ENCODE peak calls at places on chromosomes 2 and 18, in four cellular contexts. L, B, H and Y are unnamed samples.
A peak's percentile ranks its signal among the peaks of the same experiment; 100 is the strongest.

GRCh38 chr18:23401400-23402347 is 51.4 kb upstream of the RIOK3 start:
- DNase-seq in H (no peak), L (no peak), B (no peak), Y (no peak)

GRCh38 chr2:2057125-2057721 is 273.9 kb downstream of the MYT1L start:
- DNase-seq in H (no peak), L (peak; percentile 13), B (peak; percentile 63), Y (no peak)

GRCh38 chr2:164881524-164881923 is 39.9 kb upstream of the COBLL1 start:
- DNase-seq in B (no peak), H (no peak), L (no peak), Y (no peak)

GRCh38 chr2:54880428-54880827 is 157.0 kb downstream of the EML6 start:
- DNase-seq in H (no peak), L (no peak), B (no peak), Y (no peak)

GRCh38 chr2:156405586-156405985 is 30.6 kb upstream of the GPD2 start:
- DNase-seq in H (no peak), L (peak; percentile 98), B (no peak), Y (no peak)

GRCh38 chr18:50192903-50193795 is 1.8 kb downstream of the MYO5B start:
- DNase-seq in B (no peak), L (no peak), H (no peak), Y (no peak)

GRCh38 chr2:182763311-182763912 is 47.4 kb downstream of the DNAJC10 start:
- DNase-seq in H (no peak), B (peak; percentile 23), L (no peak), Y (no peak)

GRCh38 chr2:60852282-60852860 is 29.0 kb upstream of the REL start:
- DNase-seq in L (peak; percentile 51), H (no peak), B (no peak), Y (no peak)

GRCh38 chr2:53787255-53787910 is 539 bp downstream of the ERLEC1 start:
- DNase-seq in H (no peak), L (peak; percentile 38), B (no peak), Y (no peak)

GRCh38 chr2:174023591-174024523 is 58.7 kb upstream of the SP3 start:
- DNase-seq in L (peak; percentile 89), H (no peak), B (no peak), Y (no peak)

GRCh38 chr2:118678985-118679384 is 168.5 kb downstream of the EN1 start:
- DNase-seq in L (no peak), B (no peak), H (no peak), Y (no peak)

GRCh38 chr18:40738321-40738880 is 1216.6 kb upstream of the PIK3C3 start:
- DNase-seq in H (peak; percentile 5), L (no peak), B (no peak), Y (no peak)

GRCh38 chr2:144078091-144078490 is 441.8 kb downstream of the ZEB2 start:
- DNase-seq in B (no peak), L (no peak), H (no peak), Y (no peak)

GRCh38 chr2:101063753-101064502 is 61.8 kb downstream of the RPL31 start:
- DNase-seq in L (no peak), B (no peak), H (no peak), Y (no peak)

GRCh38 chr18:21980744-21981143 is 188.6 kb upstream of the GATA6 start:
- DNase-seq in L (no peak), H (no peak), B (no peak), Y (no peak)

GRCh38 chr2:200308421-200309295 is 2.2 kb downstream of the SPATS2L start:
- DNase-seq in L (no peak), H (no peak), B (no peak), Y (no peak)

GRCh38 chr2:28901841-28902240 is 7.4 kb downstream of the WDR43 start:
- DNase-seq in L (no peak), B (no peak), H (no peak), Y (no peak)

GRCh38 chr18:67973916-67974315 is 457.4 kb upstream of the DSEL start:
- DNase-seq in H (no peak), L (no peak), B (no peak), Y (no peak)

GRCh38 chr2:121992700-121993099 is 237.2 kb downstream of the TSN start:
- DNase-seq in H (no peak), L (no peak), B (no peak), Y (no peak)

GRCh38 chr2:24721470-24721869 is 71.7 kb downstream of the PTRHD1 start:
- DNase-seq in H (peak; percentile 45), B (no peak), L (no peak), Y (no peak)

GRCh38 chr18:51236225-51236624 is 38.7 kb upstream of the MEX3C start:
- DNase-seq in B (peak; percentile 25), H (no peak), L (peak; percentile 39), Y (no peak)

GRCh38 chr2:6808426-6808825 is 57.3 kb downstream of the CMPK2 start:
- DNase-seq in H (no peak), L (no peak), B (no peak), Y (no peak)

GRCh38 chr2:196329959-196330358 is 158.6 kb upstream of the STK17B start:
- DNase-seq in H (no peak), B (no peak), L (no peak), Y (no peak)

GRCh38 chr2:239485622-239486021 is 84.8 kb upstream of the HDAC4 start:
- DNase-seq in B (no peak), H (no peak), L (no peak), Y (no peak)

GRCh38 chr2:26537069-26537825 is 59.3 kb upstream of the OTOF start:
- DNase-seq in L (no peak), H (no peak), B (no peak), Y (no peak)

GRCh38 chr2:46548521-46549144 is 69.3 kb downstream of the TMEM247 start:
- DNase-seq in B (no peak), H (no peak), L (no peak), Y (no peak)

GRCh38 chr2:84970266-84970955 is 550 bp upstream of the KCMF1 start:
- DNase-seq in H (no peak), B (peak; percentile 77), L (no peak), Y (peak; percentile 56)
- TF ChIP-seq POLR2AphosphoS5 in H (peak; percentile 71), B (peak; percentile 32), L (peak; percentile 50), Y (peak; percentile 50)

GRCh38 chr2:149170156-149170555 is 131.7 kb downstream of the LYPD6B start:
- DNase-seq in B (no peak), H (no peak), L (no peak), Y (no peak)
- TF ChIP-seq SPI1 in B (no peak), H (no peak), L (no peak), Y (no peak)

DNA sequence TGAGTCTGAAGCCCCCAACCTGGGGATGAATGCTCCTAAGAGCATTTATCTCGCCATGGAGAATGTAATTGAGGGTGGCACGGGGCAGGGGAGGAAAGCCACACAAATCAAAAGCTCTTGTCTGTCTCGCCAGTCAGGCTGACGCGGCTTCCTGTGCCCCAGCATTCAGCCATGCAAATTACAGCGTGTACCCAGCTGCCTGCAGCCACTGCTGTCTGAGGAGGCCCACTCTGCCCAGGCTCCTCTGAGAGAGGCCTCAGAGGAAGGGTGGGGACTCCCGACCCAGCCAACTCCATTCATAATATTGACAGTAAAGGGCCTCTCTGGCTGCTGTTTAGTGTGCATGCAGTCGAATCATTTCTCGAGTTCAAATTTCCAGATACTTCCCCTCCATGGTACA is 22.0 kb downstream of the SMAD7 start:
- DNase-seq in H (peak; percentile 72), L (no peak), B (no peak), Y (no peak)
- TF ChIP-seq POLR2AphosphoS5 in H (peak; percentile 58), L (peak; percentile 15), B (no peak), Y (no peak)

GRCh38 chr2:160751021-160751420 is 257.4 kb upstream of the RBMS1 start:
- DNase-seq in L (no peak), B (no peak), H (no peak), Y (no peak)
- TF ChIP-seq SPI1 in L (no peak), B (no peak), H (no peak), Y (no peak)

GRCh38 chr2:97868986-97869721 is 126.6 kb downstream of the TMEM131 start:
- DNase-seq in H (no peak), L (peak; percentile 36), B (no peak), Y (no peak)
- TF ChIP-seq POLR2AphosphoS5 in H (no peak), L (no peak), B (no peak), Y (no peak)

GRCh38 chr2:224178085-224178484 is 139.0 kb upstream of the SERPINE2 start:
- DNase-seq in L (no peak), B (no peak), H (no peak), Y (no peak)
- TF ChIP-seq SPI1 in L (no peak), B (no peak), H (no peak), Y (no peak)

GRCh38 chr18:47930086-47930843 is at the start of gene SMAD2:
- DNase-seq in B (peak; percentile 80), L (peak; percentile 89), H (no peak), Y (peak; percentile 52)
- TF ChIP-seq POLR2AphosphoS5 in B (no peak), L (peak; percentile 25), H (no peak), Y (no peak)

GRCh38 chr2:45132551-45132950 is 123.3 kb upstream of the SIX2 start:
- DNase-seq in H (peak; percentile 31), B (no peak), L (no peak), Y (no peak)
- TF ChIP-seq SPI1 in H (no peak), B (no peak), L (no peak), Y (no peak)